ENCODE peak calls at places on chromosomes 11 and 22, in six cellular contexts. I, R, F, P, X and B are unnamed samples.

GRCh38 chr11:336666-337002 is 16.0 kb upstream of the IFITM3 start:
- DNase-seq in I (no peak), R (no peak), X (no peak), P (no peak), F (no peak), B (no peak)

GRCh38 chr22:23202812-23203451 is 22.6 kb downstream of the BCR start:
- DNase-seq in F (no peak), I (no peak), X (peak; percentile 30), R (peak; percentile 7), P (no peak), B (no peak)

GRCh38 chr11:111515591-111515990 is 1.0 kb downstream of the HOATZ start:
- DNase-seq in X (no peak), P (no peak), F (no peak), I (no peak), R (no peak), B (no peak)

GRCh38 chr22:30325724-30326703 is 727 bp downstream of the TBC1D10A start:
- DNase-seq in I (no peak), P (no peak), X (no peak), R (peak; percentile 62), F (no peak), B (no peak)

GRCh38 chr11:104402812-104403521 is 239.0 kb upstream of the PDGFD start:
- DNase-seq in P (no peak), X (no peak), I (no peak), F (no peak), R (no peak), B (no peak)

GRCh38 chr22:47091241-47091691 is 328.8 kb downstream of the TBC1D22A start:
- DNase-seq in R (no peak), X (no peak), F (no peak), P (no peak), I (no peak), B (no peak)

GRCh38 chr11:75468534-75469340 is 35.7 kb upstream of the KLHL35 start:
- DNase-seq in I (no peak), P (no peak), R (peak; percentile 59), X (no peak), F (no peak), B (no peak)

GRCh38 chr11:125410091-125410490 is 86.0 kb downstream of the FEZ1 start:
- DNase-seq in R (no peak), F (no peak), I (no peak), P (no peak), X (no peak), B (no peak)

GRCh38 chr11:61071208-61071681 is 31.0 kb upstream of the CD5 start:
- DNase-seq in P (no peak), R (no peak), I (no peak), F (no peak), X (no peak), B (no peak)

GRCh38 chr11:11243790-11244469 is 109.1 kb downstream of the CSNK2A3 start:
- DNase-seq in P (no peak), F (no peak), I (no peak), X (no peak), R (no peak), B (no peak)

GRCh38 chr22:22666307-22667091 is 22.1 kb downstream of the GGTLC2 start:
- DNase-seq in X (no peak), P (no peak), R (no peak), F (no peak), I (no peak), B (no peak)

GRCh38 chr11:67372232-67372992 is 986 bp downstream of the CLCF1 start:
- DNase-seq in P (no peak), F (no peak), X (no peak), R (no peak), I (no peak), B (no peak)

GRCh38 chr11:80529722-80530121 is 1088.9 kb upstream of the TENM4 start:
- DNase-seq in R (no peak), I (no peak), F (no peak), X (no peak), P (no peak), B (no peak)

GRCh38 chr11:126405374-126405773 is 49.9 kb downstream of the ST3GAL4 start:
- DNase-seq in I (no peak), F (no peak), P (no peak), R (no peak), X (no peak), B (no peak)

GRCh38 chr22:42344391-42344861 is 74.0 kb upstream of the TCF20 start:
- DNase-seq in F (no peak), P (no peak), R (peak; percentile 97), X (no peak), I (peak; percentile 91), B (peak; percentile 80)

GRCh38 chr11:4049006-4049405 is 45.6 kb upstream of the RRM1 start:
- DNase-seq in F (peak; percentile 73), X (no peak), R (no peak), I (no peak), P (no peak), B (no peak)

GRCh38 chr22:31343235-31344191 is 2.6 kb downstream of the PATZ1 start:
- DNase-seq in P (no peak), X (no peak), F (no peak), I (no peak), R (peak; percentile 78), B (no peak)

GRCh38 chr22:44037519-44038370 is 13.6 kb downstream of the PARVB start:
- DNase-seq in P (no peak), F (no peak), R (no peak), X (no peak), I (no peak), B (peak; percentile 5)

GRCh38 chr22:40213478-40213877 is 35.8 kb downstream of the TNRC6B start:
- DNase-seq in F (no peak), X (peak; percentile 22), I (no peak), R (no peak), P (no peak), B (no peak)

GRCh38 chr11:35313066-35313765 is 106.1 kb downstream of the SLC1A2 start:
- DNase-seq in P (no peak), I (peak; percentile 55), X (no peak), F (peak; percentile 44), R (no peak), B (no peak)

GRCh38 chr11:110907629-110908028 is 195.4 kb upstream of the ARHGAP20 start:
- DNase-seq in F (peak; percentile 7), I (no peak), P (no peak), R (no peak), X (peak; percentile 2), B (no peak)

GRCh38 chr22:35352214-35353111 is 28.4 kb upstream of the HMOX1 start:
- DNase-seq in R (no peak), I (peak; percentile 68), F (peak; percentile 17), X (no peak), P (peak; percentile 67), B (peak; percentile 28)

GRCh38 chr11:133955091-133955846 is 1.5 kb downstream of the IGSF9B start:
- DNase-seq in X (peak; percentile 7), P (peak; percentile 41), I (no peak), F (no peak), R (peak; percentile 85), B (no peak)

GRCh38 chr22:46002757-46003270 is 25.9 kb upstream of the WNT7B start:
- DNase-seq in I (no peak), P (no peak), X (no peak), R (peak; percentile 50), F (no peak), B (no peak)

GRCh38 chr11:1619449-1619848 is 2.5 kb downstream of the KRTAP5-4 start:
- DNase-seq in P (no peak), I (no peak), R (no peak), X (no peak), F (no peak), B (no peak)

GRCh38 chr11:33438311-33438710 is 181.1 kb downstream of the HIPK3 start:
- DNase-seq in R (no peak), P (no peak), I (peak; percentile 3), F (no peak), X (no peak), B (no peak)

GRCh38 chr11:12863605-12864121 is 145.5 kb upstream of the RASSF10 start:
- DNase-seq in P (no peak), X (no peak), F (no peak), I (peak; percentile 50), R (peak; percentile 82), B (no peak)

GRCh38 chr11:134149371-134149770 is 74.4 kb downstream of the NCAPD3 start:
- DNase-seq in I (no peak), R (no peak), X (no peak), P (no peak), F (no peak), B (no peak)

GRCh38 chr11:14258177-14258935 is 100.6 kb downstream of the RRAS2 start:
- DNase-seq in P (no peak), R (no peak), X (no peak), I (no peak), F (no peak), B (no peak)

GRCh38 chr11:65574963-65575567 is 788 bp upstream of the EHBP1L1 start:
- DNase-seq in R (no peak), P (no peak), I (no peak), X (peak; percentile 56), F (no peak), B (no peak)

GRCh38 chr11:46916669-46917108 is 1.7 kb downstream of the LRP4 start:
- DNase-seq in X (peak; percentile 47), I (no peak), P (no peak), F (no peak), R (peak; percentile 78), B (peak; percentile 43)

GRCh38 chr11:61533401-61533800 is 24.9 kb downstream of the LRRC10B start:
- DNase-seq in P (no peak), X (no peak), R (no peak), F (no peak), I (no peak), B (no peak)

GRCh38 chr11:18958221-18958910 is 19.2 kb upstream of the MRGPRX1 start:
- DNase-seq in R (no peak), P (no peak), I (no peak), F (no peak), X (no peak), B (no peak)